ENCODE peak calls at places on chromosomes 1 and 21, in seven cellular contexts. H is neuronal stem cell, Y is H9, L is IMR-90, N is H1, T is mesenchymal stem cell, G is trophoblast cell. C is an unnamed sample.

GRCh38 chr1:177864530-177865305 is 105.1 kb downstream of the SEC16B start:
- DNase-seq in H (no peak), Y (no peak), L (no peak), N (no peak), T (no peak), G (no peak), C (no peak)

GRCh38 chr21:45404726-45405270 is at the start of gene COL18A1:
- DNase-seq in H (peak; percentile 57), Y (peak; percentile 84), L (peak; percentile 42), N (peak; percentile 86), T (peak; percentile 64), G (no peak), C (peak; percentile 73)

GRCh38 chr1:177645491-177645890 is 324.4 kb downstream of the SEC16B start:
- DNase-seq in H (no peak), Y (no peak), L (no peak), N (no peak), T (no peak), G (no peak), C (no peak)

GRCh38 chr1:230145953-230146476 is 79.0 kb downstream of the GALNT2 start:
- DNase-seq in H (no peak), Y (no peak), L (no peak), N (no peak), T (no peak), G (no peak), C (no peak)

GRCh38 chr1:36703526-36704208 is 221.0 kb upstream of the CSF3R start:
- DNase-seq in H (peak; percentile 75), Y (peak; percentile 93), L (peak; percentile 49), N (peak; percentile 95), T (peak; percentile 13), G (peak; percentile 45), C (peak; percentile 87)

GRCh38 chr1:111225091-111225490 is 2.4 kb upstream of the CHI3L2 start:
- DNase-seq in H (no peak), Y (no peak), L (no peak), N (no peak), T (no peak), G (no peak), C (no peak)

GRCh38 chr1:23913212-23913880 is at the start of gene CNR2:
- DNase-seq in H (no peak), Y (no peak), L (no peak), N (no peak), T (no peak), G (no peak), C (no peak)

GRCh38 chr1:242005866-242006565 is 7.1 kb upstream of the MAP1LC3C start:
- DNase-seq in H (no peak), Y (no peak), L (no peak), N (no peak), T (no peak), G (peak; percentile 77), C (peak; percentile 77)

GRCh38 chr1:96559707-96560588 is 161.6 kb upstream of the PTBP2 start:
- DNase-seq in H (no peak), Y (no peak), L (peak; percentile 99), N (no peak), T (peak; percentile 81), G (peak; percentile 48), C (peak; percentile 79)

GRCh38 chr1:205858141-205858961 is 8.4 kb upstream of the PM20D1 start:
- DNase-seq in H (no peak), Y (no peak), L (no peak), N (no peak), T (no peak), G (no peak), C (no peak)

GRCh38 chr1:226568077-226568831 is 19.7 kb downstream of the STUM start:
- DNase-seq in H (no peak), Y (peak; percentile 81), L (no peak), N (peak; percentile 57), T (no peak), G (no peak), C (peak; percentile 84)

GRCh38 chr1:40264354-40264781 is 6.3 kb downstream of the ZMPSTE24 start:
- DNase-seq in H (no peak), Y (no peak), L (peak; percentile 24), N (no peak), T (peak; percentile 16), G (no peak), C (no peak)

GRCh38 chr1:81948495-81948894 is 147.8 kb downstream of the ADGRL2 start:
- DNase-seq in H (no peak), Y (no peak), L (no peak), N (no peak), T (no peak), G (no peak), C (no peak)

GRCh38 chr1:81949421-81949820 is 148.7 kb downstream of the ADGRL2 start:
- DNase-seq in H (no peak), Y (no peak), L (no peak), N (no peak), T (no peak), G (peak; percentile 46), C (peak; percentile 65)

GRCh38 chr1:81954388-81955023 is 153.8 kb downstream of the ADGRL2 start:
- DNase-seq in H (no peak), Y (no peak), L (no peak), N (no peak), T (no peak), G (no peak), C (no peak)

GRCh38 chr1:81950845-81951244 is 150.1 kb downstream of the ADGRL2 start:
- DNase-seq in H (no peak), Y (no peak), L (peak; percentile 21), N (no peak), T (no peak), G (no peak), C (no peak)

GRCh38 chr1:81950037-81950436 is 149.3 kb downstream of the ADGRL2 start:
- DNase-seq in H (no peak), Y (no peak), L (no peak), N (no peak), T (no peak), G (no peak), C (no peak)
- H3K23ac ChIP-seq in H (no peak overlapping the region), Y (no peak overlapping the region), L (no peak overlapping the region), N (no peak overlapping the region), T (no peak overlapping the region), G (no peak overlapping the region), C (no peak overlapping the region)

DNA sequence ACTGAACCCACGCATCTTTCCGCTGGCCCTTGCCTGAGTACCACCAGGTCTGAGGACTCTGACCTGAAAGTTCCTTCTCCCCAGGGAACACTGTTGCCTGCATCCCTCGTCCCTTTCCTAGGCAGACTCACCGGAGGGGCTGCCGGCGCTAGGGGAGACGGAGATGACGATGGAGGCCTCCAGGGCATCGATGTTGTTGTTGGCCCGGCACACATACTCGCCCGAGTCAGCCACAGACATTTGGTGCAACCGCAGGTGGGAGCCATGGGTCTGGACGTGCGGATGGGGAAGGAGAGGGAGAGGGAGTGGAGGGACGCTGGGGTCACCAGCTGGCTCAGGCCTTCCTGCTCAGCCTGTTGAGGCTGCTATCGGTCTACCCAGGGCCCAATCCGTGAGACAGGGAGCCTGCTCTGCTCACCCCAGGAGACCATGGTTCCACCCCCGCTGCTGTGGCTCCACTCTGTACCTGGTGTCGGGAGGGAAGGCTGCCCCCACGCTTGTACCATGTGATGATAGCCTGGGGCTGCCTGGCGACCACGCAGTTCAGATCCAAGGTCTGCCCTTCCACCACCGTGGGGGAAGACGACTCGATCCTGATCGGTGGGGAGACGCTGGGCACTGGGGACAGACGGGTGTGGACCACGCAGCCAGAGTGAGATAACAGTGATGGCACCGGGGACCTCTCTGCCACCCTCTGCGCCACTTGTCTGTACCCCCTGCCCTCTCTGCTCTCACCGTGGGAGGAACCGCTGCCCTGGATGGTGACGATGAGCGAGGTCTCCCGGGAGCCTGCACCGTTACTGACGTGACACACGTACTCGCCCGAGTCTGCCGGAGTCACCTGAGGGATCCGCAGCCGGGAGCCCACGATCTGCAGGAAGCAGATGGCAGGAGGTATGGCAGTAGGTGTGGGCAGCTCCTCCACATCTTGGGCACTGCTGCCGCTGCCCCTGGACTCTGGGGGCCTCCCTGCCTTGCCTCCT is 35.4 kb downstream of the LDLRAD2 start:
- DNase-seq in H (no peak), Y (no peak), L (no peak), N (no peak), T (no peak), G (no peak), C (no peak)
- H2BK120ac ChIP-seq in H (no peak overlapping the region), Y (no peak overlapping the region), L (no peak overlapping the region), N (no peak overlapping the region), T (no peak overlapping the region), G (no peak overlapping the region), C (no peak overlapping the region)

DNA sequence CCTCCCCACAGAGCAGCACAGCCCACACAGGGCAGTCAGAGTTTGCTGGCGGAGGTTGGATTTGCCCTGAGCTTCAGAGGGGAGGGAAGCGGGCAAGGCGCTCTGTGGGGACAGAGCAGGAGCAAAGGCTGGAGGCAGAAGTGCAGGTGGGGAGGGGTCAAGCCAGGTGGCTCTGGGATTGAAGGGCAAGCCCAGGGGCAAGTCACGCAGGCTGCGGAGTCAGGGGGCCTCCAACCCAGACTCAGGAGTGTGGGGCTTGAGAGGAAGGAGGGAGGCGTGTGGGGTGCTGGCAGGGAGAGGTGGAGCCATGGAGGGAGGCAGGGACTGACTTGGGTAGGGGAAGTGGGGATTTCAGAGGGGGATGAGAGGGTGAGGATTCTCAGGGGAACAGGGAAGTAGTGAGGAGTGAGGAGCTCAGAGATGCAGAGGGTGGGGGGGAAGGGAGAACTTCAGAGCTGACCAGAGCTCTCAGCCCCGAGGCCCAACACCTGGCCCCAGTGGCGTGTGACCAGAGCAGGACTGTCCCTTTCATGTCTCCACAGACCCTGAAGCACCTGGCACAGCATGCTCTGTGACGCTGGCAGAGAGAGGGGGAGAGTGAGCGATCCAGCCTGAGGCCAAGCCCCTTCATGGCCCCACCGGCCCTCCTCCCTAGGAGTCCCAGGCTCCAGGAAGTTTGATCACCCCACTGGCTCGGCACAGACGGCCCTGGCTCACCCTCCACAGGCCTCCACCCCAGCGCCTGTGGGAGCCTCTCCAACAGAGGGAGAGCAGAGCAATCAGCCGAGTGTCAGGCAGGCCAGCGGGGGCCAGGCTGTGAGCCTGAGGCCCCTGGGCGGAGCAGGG is 10.8 kb downstream of the SH3BGRL3 start:
- DNase-seq in H (no peak), Y (no peak), L (no peak), N (no peak), T (no peak), G (no peak), C (no peak)
- H3K9ac ChIP-seq in H (peak overlapping the region; percentile 67), Y (no peak overlapping the region), L (no peak overlapping the region), N (no peak overlapping the region), T (peak overlapping the region; percentile 22), G (no peak overlapping the region), C (peak overlapping the region; percentile 39)

DNA sequence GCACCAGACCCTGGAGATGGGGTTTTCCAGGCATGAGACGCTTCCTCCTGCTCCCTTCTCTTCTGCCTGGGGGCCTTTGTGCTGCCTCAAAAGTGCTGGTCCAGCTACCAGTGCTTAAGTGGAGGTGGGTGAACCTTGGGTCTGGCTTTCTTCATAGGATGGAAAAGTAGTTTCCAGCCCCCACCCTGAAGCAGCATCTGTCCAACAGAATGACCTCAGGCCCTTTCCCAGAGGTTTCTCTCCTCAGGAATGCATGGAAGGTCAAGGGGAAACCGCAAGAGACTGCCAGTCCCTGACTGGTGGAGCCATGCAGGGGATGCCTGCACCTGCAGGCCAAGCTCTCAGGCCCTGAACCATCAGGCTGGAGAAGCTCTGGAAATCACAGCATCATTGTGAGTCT is 63.8 kb downstream of the HMGB4 start:
- DNase-seq in H (no peak), Y (no peak), L (no peak), N (no peak), T (no peak), G (peak; percentile 31), C (no peak)
- H3K23ac ChIP-seq in H (no peak overlapping the region), Y (no peak overlapping the region), L (no peak overlapping the region), N (no peak overlapping the region), T (no peak overlapping the region), G (no peak overlapping the region), C (no peak overlapping the region)